ENCODE peak calls at places on chromosomes 7 and 10, in eight cellular contexts. Q is heart left ventricle; C is left ventricle myocardium superior; I is CD4-positive, alpha-beta T cell; W is GM12892; V is AG08396; R is 8988T; J is stimulated activated CD8-positive, alpha-beta memory T cell treated with anti-CD3 and anti-CD28 coated beads, Interleukin-12 subunit alpha, Interleukin-12 subunit beta, amount 100 ng/mL, for 4 hours. E is an unnamed sample.

GRCh38 chr10:117442521-117442920 is 67.3 kb upstream of the PDZD8 start:
- DNase-seq in Q (no peak), C (no peak), I (no peak), W (no peak), V (no peak), R (no peak), J (no peak), E (no peak)

GRCh38 chr7:18570890-18571478 is 75.4 kb downstream of the HDAC9 start:
- DNase-seq in Q (no peak), C (no peak), I (no peak), W (no peak), V (peak), R (no peak), J (no peak), E (no peak)

GRCh38 chr10:55441777-55442176 is 640.7 kb upstream of the PCDH15 start:
- DNase-seq in Q (no peak), C (no peak), I (no peak), W (no peak), V (no peak), R (no peak), J (no peak), E (no peak)

GRCh38 chr7:100914208-100914878 is 18.7 kb upstream of the ACHE start:
- DNase-seq in Q (peak), C (no peak), I (no peak), W (no peak), V (no peak), R (no peak), J (no peak), E (no peak)

GRCh38 chr7:76054129-76055120 is 6.5 kb downstream of the MDH2 start:
- DNase-seq in Q (no peak), C (no peak), I (no peak), W (no peak), V (peak), R (no peak), J (no peak), E (no peak)

GRCh38 chr7:131605280-131605878 is 49.0 kb upstream of the PODXL start:
- DNase-seq in Q (no peak), C (no peak), I (no peak), W (no peak), V (no peak), R (no peak), J (no peak), E (no peak)

GRCh38 chr7:157820796-157821195 is 484.0 kb downstream of the DNAJB6 start:
- DNase-seq in Q (no peak), C (no peak), I (no peak), W (no peak), V (no peak), R (no peak), J (no peak), E (no peak)

GRCh38 chr10:124612611-124613498 is 131.3 kb downstream of the FAM53B start:
- DNase-seq in Q (no peak), C (no peak), I (no peak), W (no peak), V (peak), R (peak), J (no peak), E (no peak)

E was measured in D341Med.